ENCODE peak calls at places on chromosomes 1 and 21, in six cellular contexts. J is IMR-90, Q is HCT116, M is A549, Z is H1, C is GM12878. V is an unnamed sample.

GRCh38 chr1:67307251-67308060 is at the start of gene IL12RB2:
- DNase-seq in J (no peak), C (no peak), Z (no peak), Q (no peak), M (no peak), V (no peak)

GRCh38 chr21:37636152-37636860 is 269.7 kb downstream of the DYRK1A start:
- DNase-seq in J (peak; percentile 76), Z (no peak), Q (no peak), C (no peak), M (peak; percentile 68), V (no peak)

GRCh38 chr1:36448530-36449051 is 1.7 kb downstream of the OSCP1 start:
- DNase-seq in Q (no peak), C (no peak), Z (no peak), M (no peak), J (no peak), V (no peak)

GRCh38 chr1:42940851-42941639 is 17.6 kb downstream of the SLC2A1 start:
- DNase-seq in Z (no peak), J (peak; percentile 99), C (no peak), M (peak; percentile 95), Q (peak; percentile 82), V (peak; percentile 63)

GRCh38 chr1:2942410-2942809 is 78.9 kb upstream of the ACTRT2 start:
- DNase-seq in Q (no peak), M (no peak), C (no peak), J (no peak), Z (no peak), V (no peak)

GRCh38 chr21:32372755-32373154 is 20.1 kb downstream of the URB1 start:
- DNase-seq in Q (no peak), Z (no peak), J (peak; percentile 23), C (no peak), M (no peak), V (no peak)

GRCh38 chr1:184049291-184049690 is 2.2 kb upstream of the TSEN15 start:
- DNase-seq in Q (no peak), M (no peak), Z (no peak), C (no peak), J (no peak), V (no peak)

GRCh38 chr21:16913010-16913409 is 599.8 kb upstream of the CXADR start:
- DNase-seq in J (no peak), Z (peak; percentile 19), M (peak; percentile 4), C (no peak), Q (no peak), V (no peak)

DNA sequence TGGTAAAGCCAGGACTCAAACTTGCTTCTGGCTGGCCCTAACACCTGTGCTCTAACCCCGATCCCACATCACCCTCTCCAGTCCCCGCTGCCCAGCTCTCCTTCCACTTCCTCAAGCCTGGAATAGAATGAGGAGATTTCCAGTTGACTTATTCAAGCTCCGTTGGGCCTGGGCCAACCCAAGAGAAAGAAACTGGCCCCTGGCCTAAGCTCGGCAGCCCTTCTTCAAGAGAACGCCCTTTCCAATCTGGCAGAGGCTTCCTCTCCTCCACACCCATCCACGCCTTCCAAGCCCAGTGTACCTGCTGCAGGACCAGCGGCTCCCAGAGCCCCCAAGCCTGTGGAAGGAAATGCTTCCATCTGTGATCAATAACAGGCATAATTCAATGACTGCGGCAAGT is 51.9 kb downstream of the LRRN2 start:
- DNase-seq in Z (no peak), C (no peak), Q (no peak), M (no peak), J (no peak), V (no peak)
- TF ChIP-seq CEBPB in Z (no peak), C (no peak), Q (no peak), M (no peak), J (no peak), V (no peak)

GRCh38 chr1:223135176-223135575 is 7.9 kb downstream of the TLR5 start:
- DNase-seq in Z (no peak), M (no peak), C (no peak), Q (no peak), J (peak; percentile 69), V (no peak)
- TF ChIP-seq CEBPB in Z (no peak), M (no peak), C (no peak), Q (no peak), J (no peak), V (no peak)

DNA sequence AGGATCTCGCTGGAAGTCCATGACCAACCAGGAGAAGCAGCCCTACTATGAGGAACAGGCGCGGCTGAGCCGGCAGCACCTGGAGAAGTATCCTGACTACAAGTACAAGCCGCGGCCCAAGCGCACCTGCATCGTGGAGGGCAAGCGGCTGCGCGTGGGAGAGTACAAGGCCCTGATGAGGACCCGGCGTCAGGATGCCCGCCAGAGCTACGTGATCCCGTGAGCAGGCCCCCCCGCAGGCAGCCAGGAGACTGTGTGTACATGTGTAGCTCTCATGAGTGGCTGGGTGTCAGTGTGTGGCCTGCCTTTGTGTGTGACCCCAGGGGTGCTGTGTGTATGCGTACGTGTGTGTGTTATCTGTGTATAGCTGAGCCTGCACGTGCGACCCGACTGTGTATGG is 27.2 kb downstream of the ETNK2 start:
- DNase-seq in J (no peak), C (no peak), Z (no peak), Q (no peak), M (no peak), V (no peak)
- TF ChIP-seq CEBPB in J (no peak), C (no peak), Z (no peak), Q (no peak), M (no peak), V (no peak)

GRCh38 chr1:8844421-8845063 is 27.1 kb upstream of the RERE start:
- DNase-seq in C (no peak), J (no peak), M (no peak), Q (no peak), Z (no peak), V (no peak)
- TF ChIP-seq CEBPB in C (no peak), J (no peak), M (no peak), Q (no peak), Z (no peak), V (no peak)

DNA sequence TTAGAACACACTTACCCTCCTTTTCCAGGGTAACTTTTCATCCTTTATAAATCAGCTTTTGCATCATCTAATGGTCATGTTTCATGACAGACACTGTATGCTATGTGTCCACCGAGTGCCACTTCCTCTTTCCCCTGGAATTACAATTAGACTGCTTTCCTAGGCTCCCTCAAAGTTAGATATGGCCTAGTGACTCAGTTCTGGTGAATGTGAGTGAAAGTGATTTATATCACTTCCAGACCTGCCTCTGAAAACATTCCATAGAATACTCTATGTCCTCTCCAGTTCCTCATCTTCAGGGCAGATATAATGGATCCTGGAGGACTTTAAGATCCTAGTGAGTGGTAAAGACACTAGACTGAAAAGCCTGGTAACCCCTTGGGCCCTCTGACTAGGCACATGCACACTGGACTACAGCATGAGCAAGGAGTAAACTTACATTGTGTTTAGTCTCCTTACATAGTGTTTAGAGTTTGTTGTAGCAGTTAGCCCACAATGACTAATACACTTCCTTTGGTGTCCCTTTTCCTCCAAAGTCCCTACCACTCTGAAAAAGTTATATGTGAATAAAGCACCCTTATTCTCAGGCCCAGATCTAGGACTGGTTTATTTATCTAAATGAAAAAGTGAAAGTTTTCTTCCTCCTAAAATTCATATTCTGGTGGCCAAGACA is 59.3 kb downstream of the GPR88 start:
- DNase-seq in Z (no peak), J (peak; percentile 90), Q (no peak), C (no peak), M (no peak), V (no peak)
- TF ChIP-seq CEBPB in Z (no peak), J (peak; percentile 88), Q (no peak), C (no peak), M (no peak), V (no peak)